ENCODE peak calls at places on chromosome 12, in eight cellular contexts. One of them, this sample, is unnamed. For H3K4me1 and H3K36me3, the result is how much of the 10 kb centered on the place peaks cover.

GRCh38 chr12:41076114-41076513 is 112.0 kb upstream of the PDZRN4 start:
- DNase-seq in psoas muscle: no peak
- DNase-seq in heart right ventricle: no peak
- DNase-seq in adrenal gland: no peak
- DNase-seq in aorta: no peak
- DNase-seq in iPS DF 6.9: no peak
- DNase-seq in stomach: no peak
- DNase-seq in lung: no peak
- DNase-seq in this sample: no peak

GRCh38 chr12:12180575-12180974 is 86.3 kb downstream of the LRP6 start:
- DNase-seq in psoas muscle: no peak
- DNase-seq in lung: no peak
- DNase-seq in aorta: no peak
- DNase-seq in stomach: no peak
- DNase-seq in adrenal gland: no peak
- DNase-seq in heart right ventricle: no peak
- DNase-seq in iPS DF 6.9: no peak
- DNase-seq in this sample: no peak

GRCh38 chr12:6104027-6104426 is 20.4 kb downstream of the VWF start:
- DNase-seq in lung: no peak
- DNase-seq in heart right ventricle: no peak
- DNase-seq in aorta: no peak
- DNase-seq in iPS DF 6.9: no peak
- DNase-seq in adrenal gland: no peak
- DNase-seq in stomach: no peak
- DNase-seq in psoas muscle: no peak
- DNase-seq in this sample: no peak

GRCh38 chr12:122845041-122845864 is 10.0 kb downstream of the HIP1R start:
- DNase-seq in adrenal gland: peak
- DNase-seq in heart right ventricle: no peak
- DNase-seq in iPS DF 6.9: no peak
- DNase-seq in lung: no peak
- DNase-seq in psoas muscle: no peak
- DNase-seq in aorta: peak
- DNase-seq in stomach: no peak
- DNase-seq in this sample: no peak

GRCh38 chr12:64181504-64182291 is 40.4 kb downstream of the KICS2 start:
- DNase-seq in stomach: peak
- DNase-seq in aorta: no peak
- DNase-seq in iPS DF 6.9: no peak
- DNase-seq in lung: peak
- DNase-seq in heart right ventricle: no peak
- DNase-seq in adrenal gland: peak
- DNase-seq in psoas muscle: peak
- DNase-seq in this sample: peak

GRCh38 chr12:129673807-129674206 is 230.0 kb downstream of the TMEM132D start:
- DNase-seq in stomach: no peak
- DNase-seq in aorta: no peak
- DNase-seq in heart right ventricle: no peak
- DNase-seq in adrenal gland: no peak
- DNase-seq in iPS DF 6.9: no peak
- DNase-seq in psoas muscle: no peak
- DNase-seq in lung: no peak
- DNase-seq in this sample: no peak

GRCh38 chr12:100376166-100376565 is 19.3 kb downstream of the SLC17A8 start:
- DNase-seq in iPS DF 6.9: no peak
- DNase-seq in aorta: no peak
- DNase-seq in heart right ventricle: no peak
- DNase-seq in stomach: no peak
- DNase-seq in psoas muscle: no peak
- DNase-seq in adrenal gland: no peak
- DNase-seq in lung: no peak
- DNase-seq in this sample: no peak

GRCh38 chr12:40158592-40159111 is 52.8 kb upstream of the SLC2A13 start:
- DNase-seq in stomach: no peak
- DNase-seq in aorta: no peak
- DNase-seq in lung: peak
- DNase-seq in adrenal gland: peak
- DNase-seq in psoas muscle: no peak
- DNase-seq in iPS DF 6.9: no peak
- DNase-seq in heart right ventricle: no peak
- DNase-seq in this sample: no peak

GRCh38 chr12:84502907-84503787 is 409.5 kb downstream of the SLC6A15 start:
- DNase-seq in psoas muscle: no peak
- DNase-seq in aorta: no peak
- DNase-seq in adrenal gland: peak
- DNase-seq in iPS DF 6.9: peak
- DNase-seq in lung: peak
- DNase-seq in heart right ventricle: no peak
- DNase-seq in stomach: peak
- DNase-seq in this sample: peak

GRCh38 chr12:60123443-60124000 is 527.7 kb downstream of the SLC16A7 start:
- DNase-seq in stomach: no peak
- DNase-seq in aorta: no peak
- DNase-seq in heart right ventricle: no peak
- DNase-seq in psoas muscle: no peak
- DNase-seq in iPS DF 6.9: no peak
- DNase-seq in lung: no peak
- DNase-seq in adrenal gland: no peak
- DNase-seq in this sample: no peak

GRCh38 chr12:104573-105081 is 38.1 kb downstream of the IQSEC3 start:
- DNase-seq in adrenal gland: no peak
- DNase-seq in psoas muscle: no peak
- DNase-seq in stomach: no peak
- DNase-seq in lung: no peak
- DNase-seq in aorta: no peak
- DNase-seq in iPS DF 6.9: no peak
- DNase-seq in heart right ventricle: no peak
- DNase-seq in this sample: peak

GRCh38 chr12:66304296-66304915 is 2.1 kb downstream of the HELB start:
- DNase-seq in aorta: no peak
- DNase-seq in psoas muscle: no peak
- DNase-seq in lung: no peak
- DNase-seq in iPS DF 6.9: no peak
- DNase-seq in heart right ventricle: no peak
- DNase-seq in stomach: no peak
- DNase-seq in adrenal gland: no peak
- DNase-seq in this sample: no peak

DNA sequence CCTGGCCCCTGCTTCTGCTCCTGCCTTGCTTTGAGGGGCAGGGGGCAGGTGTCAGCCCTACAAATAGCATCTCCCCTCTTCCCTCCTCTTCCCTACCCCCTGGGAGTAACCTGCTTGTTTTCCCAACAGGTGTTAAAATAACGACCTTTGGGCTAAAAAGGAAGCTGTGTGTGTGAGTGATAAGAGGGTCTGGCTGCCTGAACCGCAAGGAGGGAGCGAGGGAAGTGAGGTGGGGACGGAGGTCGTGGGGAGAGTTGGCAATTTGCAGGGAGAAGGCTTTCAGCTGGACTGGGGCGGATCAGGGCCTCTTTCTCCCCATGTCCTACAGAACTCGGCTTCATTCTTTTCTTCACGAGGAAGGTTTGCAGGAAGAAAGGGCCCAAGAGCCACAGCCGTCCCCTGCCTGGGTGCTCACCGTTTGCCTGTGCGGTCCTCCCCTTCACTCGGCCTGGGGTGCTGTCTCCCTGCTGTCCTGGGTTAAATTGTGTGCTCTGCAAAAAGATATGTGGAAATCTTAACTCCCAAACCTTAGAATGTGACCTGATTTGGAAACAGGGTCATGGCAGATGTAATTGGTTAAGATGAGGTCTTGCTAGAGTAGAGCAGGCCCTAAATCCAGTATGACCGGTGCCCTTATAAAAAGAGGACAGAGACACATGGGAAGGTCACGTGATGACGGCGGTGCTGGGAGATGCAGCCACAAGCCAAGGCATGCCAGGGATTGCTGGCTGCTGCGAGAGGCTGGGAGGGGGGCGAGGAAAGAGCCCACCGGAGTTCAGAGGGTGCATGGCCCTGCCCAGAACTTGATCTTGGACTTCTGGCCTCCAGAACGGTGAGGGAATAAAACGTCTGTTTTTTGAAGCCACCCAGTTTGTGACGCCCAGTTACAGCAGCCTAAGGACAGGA is 38.7 kb upstream of the NCOR2 start:
- DNase-seq in psoas muscle: no peak
- DNase-seq in aorta: no peak
- DNase-seq in lung: no peak
- DNase-seq in iPS DF 6.9: no peak
- DNase-seq in adrenal gland: no peak
- DNase-seq in stomach: no peak
- DNase-seq in heart right ventricle: no peak
- DNase-seq in this sample: no peak
- H3K4me1 ChIP-seq in psoas muscle: under half
- H3K4me1 ChIP-seq in aorta: under half
- H3K4me1 ChIP-seq in lung: under half
- H3K4me1 ChIP-seq in iPS DF 6.9: under half
- H3K4me1 ChIP-seq in adrenal gland: under half
- H3K4me1 ChIP-seq in stomach: under half
- H3K4me1 ChIP-seq in heart right ventricle: under half
- H3K4me1 ChIP-seq in this sample: under half

DNA sequence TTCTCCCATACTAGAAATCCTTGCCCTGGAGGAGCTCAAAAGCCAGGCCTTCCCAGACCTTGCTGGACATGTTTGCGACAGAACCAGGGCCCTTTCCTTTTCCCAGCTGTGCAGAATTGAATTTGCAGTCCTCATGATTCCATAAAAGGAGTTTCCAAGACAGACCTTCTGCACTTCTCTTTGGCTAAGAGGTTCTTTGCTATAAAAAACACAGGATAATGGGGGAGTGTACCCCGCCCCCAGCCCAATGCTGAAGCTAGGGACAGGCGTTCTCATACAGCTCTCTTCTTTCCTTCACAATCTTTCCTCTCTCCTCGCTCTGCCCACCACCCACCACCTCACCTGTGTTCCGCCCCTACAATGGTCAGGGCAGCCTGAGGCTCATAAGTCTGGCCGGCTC is 172.3 kb upstream of the FKBP4 start:
- DNase-seq in aorta: no peak
- DNase-seq in lung: no peak
- DNase-seq in heart right ventricle: no peak
- DNase-seq in psoas muscle: no peak
- DNase-seq in adrenal gland: no peak
- DNase-seq in iPS DF 6.9: no peak
- DNase-seq in stomach: no peak
- DNase-seq in this sample: no peak
- H3K36me3 ChIP-seq in aorta: under half
- H3K36me3 ChIP-seq in lung: under half
- H3K36me3 ChIP-seq in heart right ventricle: half or more
- H3K36me3 ChIP-seq in psoas muscle: under half
- H3K36me3 ChIP-seq in adrenal gland: under half
- H3K36me3 ChIP-seq in iPS DF 6.9: under half
- H3K36me3 ChIP-seq in stomach: under half
- H3K36me3 ChIP-seq in this sample: half or more

GRCh38 chr12:69534389-69534822 is 50.9 kb upstream of the CCT2 start:
- DNase-seq in lung: peak
- DNase-seq in psoas muscle: no peak
- DNase-seq in iPS DF 6.9: peak
- DNase-seq in adrenal gland: peak
- DNase-seq in heart right ventricle: no peak
- DNase-seq in aorta: no peak
- DNase-seq in stomach: no peak
- DNase-seq in this sample: peak
- H3K4me1 ChIP-seq in lung: under half
- H3K4me1 ChIP-seq in psoas muscle: under half
- H3K4me1 ChIP-seq in iPS DF 6.9: under half
- H3K4me1 ChIP-seq in adrenal gland: under half
- H3K4me1 ChIP-seq in heart right ventricle: under half
- H3K4me1 ChIP-seq in aorta: under half
- H3K4me1 ChIP-seq in stomach: under half
- H3K4me1 ChIP-seq in this sample: under half

GRCh38 chr12:50201987-50202521 is 34.9 kb upstream of the CERS5 start:
- DNase-seq in lung: no peak
- DNase-seq in aorta: no peak
- DNase-seq in psoas muscle: no peak
- DNase-seq in adrenal gland: no peak
- DNase-seq in stomach: no peak
- DNase-seq in iPS DF 6.9: no peak
- DNase-seq in heart right ventricle: no peak
- DNase-seq in this sample: no peak
- H3K36me3 ChIP-seq in lung: under half
- H3K36me3 ChIP-seq in aorta: under half
- H3K36me3 ChIP-seq in psoas muscle: under half
- H3K36me3 ChIP-seq in adrenal gland: half or more
- H3K36me3 ChIP-seq in stomach: half or more
- H3K36me3 ChIP-seq in iPS DF 6.9: under half
- H3K36me3 ChIP-seq in heart right ventricle: half or more
- H3K36me3 ChIP-seq in this sample: half or more

GRCh38 chr12:15632708-15633107 is 156.5 kb downstream of the EPS8 start:
- DNase-seq in iPS DF 6.9: no peak
- DNase-seq in heart right ventricle: no peak
- DNase-seq in adrenal gland: no peak
- DNase-seq in psoas muscle: no peak
- DNase-seq in stomach: no peak
- DNase-seq in lung: no peak
- DNase-seq in aorta: no peak
- DNase-seq in this sample: no peak

GRCh38 chr12:15633201-15633600 is 156.0 kb downstream of the EPS8 start:
- DNase-seq in psoas muscle: no peak
- DNase-seq in aorta: no peak
- DNase-seq in lung: no peak
- DNase-seq in stomach: no peak
- DNase-seq in iPS DF 6.9: no peak
- DNase-seq in adrenal gland: no peak
- DNase-seq in heart right ventricle: no peak
- DNase-seq in this sample: no peak

GRCh38 chr12:15634010-15634676 is 155.0 kb downstream of the EPS8 start:
- DNase-seq in stomach: no peak
- DNase-seq in aorta: no peak
- DNase-seq in lung: no peak
- DNase-seq in adrenal gland: no peak
- DNase-seq in psoas muscle: no peak
- DNase-seq in heart right ventricle: no peak
- DNase-seq in iPS DF 6.9: no peak
- DNase-seq in this sample: no peak

GRCh38 chr12:15638231-15638630 is 151.0 kb downstream of the EPS8 start:
- DNase-seq in stomach: no peak
- DNase-seq in iPS DF 6.9: no peak
- DNase-seq in adrenal gland: no peak
- DNase-seq in lung: no peak
- DNase-seq in aorta: no peak
- DNase-seq in heart right ventricle: no peak
- DNase-seq in psoas muscle: no peak
- DNase-seq in this sample: no peak

GRCh38 chr12:15636060-15636890 is 152.9 kb downstream of the EPS8 start:
- DNase-seq in lung: no peak
- DNase-seq in heart right ventricle: no peak
- DNase-seq in psoas muscle: no peak
- DNase-seq in stomach: no peak
- DNase-seq in aorta: no peak
- DNase-seq in iPS DF 6.9: no peak
- DNase-seq in adrenal gland: no peak
- DNase-seq in this sample: no peak
- H3K4me1 ChIP-seq in lung: under half
- H3K4me1 ChIP-seq in heart right ventricle: under half
- H3K4me1 ChIP-seq in psoas muscle: under half
- H3K4me1 ChIP-seq in stomach: under half
- H3K4me1 ChIP-seq in aorta: under half
- H3K4me1 ChIP-seq in iPS DF 6.9: under half
- H3K4me1 ChIP-seq in adrenal gland: under half
- H3K4me1 ChIP-seq in this sample: under half

This sample was measured in tibial artery.